ENCODE peak calls at places on chromosomes 2 and 18, in five cellular contexts. One of them, this sample, is unnamed.

GRCh38 chr2:161223139-161223732 is 63.0 kb downstream of the TANK start:
- DNase-seq in OCI-LY7: peak; percentile 52
- DNase-seq in Panc1: peak; percentile 38
- DNase-seq in PC-3: peak; percentile 71
- DNase-seq in mucosa of descending colon: no peak
- DNase-seq in this sample: no peak

GRCh38 chr2:186827426-186827825 is 21.5 kb downstream of the ZSWIM2 start:
- DNase-seq in Panc1: no peak
- DNase-seq in PC-3: no peak
- DNase-seq in mucosa of descending colon: no peak
- DNase-seq in OCI-LY7: no peak
- DNase-seq in this sample: no peak

GRCh38 chr2:191691898-191692297 is 14.0 kb downstream of the NABP1 start:
- DNase-seq in OCI-LY7: no peak
- DNase-seq in PC-3: no peak
- DNase-seq in Panc1: no peak
- DNase-seq in mucosa of descending colon: no peak
- DNase-seq in this sample: no peak

GRCh38 chr2:200007291-200007690 is 51.9 kb downstream of the MAIP1 start:
- DNase-seq in mucosa of descending colon: no peak
- DNase-seq in Panc1: no peak
- DNase-seq in OCI-LY7: no peak
- DNase-seq in PC-3: no peak
- DNase-seq in this sample: no peak

GRCh38 chr2:170098626-170099312 is 79.2 kb upstream of the MYO3B start:
- DNase-seq in OCI-LY7: no peak
- DNase-seq in PC-3: no peak
- DNase-seq in mucosa of descending colon: no peak
- DNase-seq in Panc1: no peak
- DNase-seq in this sample: no peak

GRCh38 chr2:20235655-20236302 is 10.8 kb upstream of the SDC1 start:
- DNase-seq in mucosa of descending colon: peak; percentile 83
- DNase-seq in OCI-LY7: no peak
- DNase-seq in PC-3: peak; percentile 99
- DNase-seq in Panc1: no peak
- DNase-seq in this sample: no peak

GRCh38 chr2:187499941-187500532 is 52.0 kb upstream of the CALCRL start:
- DNase-seq in PC-3: peak; percentile 85
- DNase-seq in mucosa of descending colon: peak; percentile 42
- DNase-seq in Panc1: peak; percentile 56
- DNase-seq in OCI-LY7: peak; percentile 50
- DNase-seq in this sample: peak; percentile 74

GRCh38 chr2:120395686-120396518 is 50.0 kb downstream of the INHBB start:
- DNase-seq in PC-3: peak; percentile 39
- DNase-seq in Panc1: no peak
- DNase-seq in OCI-LY7: no peak
- DNase-seq in mucosa of descending colon: no peak
- DNase-seq in this sample: peak; percentile 50

GRCh38 chr2:229363126-229363814 is 92.2 kb upstream of the PID1 start:
- DNase-seq in PC-3: peak; percentile 40
- DNase-seq in Panc1: no peak
- DNase-seq in mucosa of descending colon: no peak
- DNase-seq in OCI-LY7: no peak
- DNase-seq in this sample: no peak

GRCh38 chr2:169965495-169965894 is 138.2 kb downstream of the UBR3 start:
- DNase-seq in OCI-LY7: no peak
- DNase-seq in mucosa of descending colon: no peak
- DNase-seq in PC-3: no peak
- DNase-seq in Panc1: no peak
- DNase-seq in this sample: no peak

GRCh38 chr2:146003337-146003736 is 1483.4 kb upstream of the ZEB2 start:
- DNase-seq in mucosa of descending colon: no peak
- DNase-seq in PC-3: no peak
- DNase-seq in Panc1: no peak
- DNase-seq in OCI-LY7: no peak
- DNase-seq in this sample: no peak

GRCh38 chr2:23563673-23564617 is 179.0 kb downstream of the KLHL29 start:
- DNase-seq in OCI-LY7: no peak
- DNase-seq in PC-3: no peak
- DNase-seq in mucosa of descending colon: no peak
- DNase-seq in Panc1: no peak
- DNase-seq in this sample: peak; percentile 51

GRCh38 chr2:23803275-23803964 is 123.5 kb downstream of the ATAD2B start:
- DNase-seq in PC-3: peak; percentile 91
- DNase-seq in mucosa of descending colon: no peak
- DNase-seq in OCI-LY7: no peak
- DNase-seq in Panc1: no peak
- DNase-seq in this sample: no peak

GRCh38 chr18:63951302-63951705 is 2.2 kb downstream of the HMSD start:
- DNase-seq in mucosa of descending colon: no peak
- DNase-seq in Panc1: no peak
- DNase-seq in OCI-LY7: no peak
- DNase-seq in PC-3: peak; percentile 60
- DNase-seq in this sample: no peak

GRCh38 chr2:201122276-201122675 is 6.3 kb downstream of the CFLAR start:
- DNase-seq in OCI-LY7: no peak
- DNase-seq in Panc1: no peak
- DNase-seq in mucosa of descending colon: no peak
- DNase-seq in PC-3: no peak
- DNase-seq in this sample: no peak

GRCh38 chr2:20629581-20630291 is 21.2 kb downstream of the HS1BP3 start:
- DNase-seq in OCI-LY7: no peak
- DNase-seq in Panc1: no peak
- DNase-seq in PC-3: no peak
- DNase-seq in mucosa of descending colon: peak; percentile 23
- DNase-seq in this sample: no peak

GRCh38 chr2:204586444-204587165 is 41.3 kb downstream of the PARD3B start:
- DNase-seq in Panc1: no peak
- DNase-seq in mucosa of descending colon: no peak
- DNase-seq in PC-3: no peak
- DNase-seq in OCI-LY7: no peak
- DNase-seq in this sample: no peak

GRCh38 chr2:176084629-176085119 is 912 bp upstream of the EVX2 start:
- DNase-seq in Panc1: no peak
- DNase-seq in PC-3: no peak
- DNase-seq in OCI-LY7: no peak
- DNase-seq in mucosa of descending colon: no peak
- DNase-seq in this sample: no peak

GRCh38 chr2:68766378-68766845 is 31.8 kb downstream of the ARHGAP25 start:
- DNase-seq in OCI-LY7: peak; percentile 84
- DNase-seq in mucosa of descending colon: no peak
- DNase-seq in Panc1: no peak
- DNase-seq in PC-3: no peak
- DNase-seq in this sample: peak; percentile 28

GRCh38 chr2:172772637-172773036 is 37.0 kb downstream of the RAPGEF4 start:
- DNase-seq in PC-3: peak; percentile 63
- DNase-seq in OCI-LY7: no peak
- DNase-seq in mucosa of descending colon: no peak
- DNase-seq in Panc1: peak; percentile 15
- DNase-seq in this sample: no peak

GRCh38 chr18:3624546-3624817 is 174.5 kb downstream of the TGIF1 start:
- DNase-seq in OCI-LY7: no peak
- DNase-seq in mucosa of descending colon: no peak
- DNase-seq in Panc1: no peak
- DNase-seq in PC-3: no peak
- DNase-seq in this sample: no peak
- H3K4me3 ChIP-seq in OCI-LY7: no peak overlapping the region
- H3K4me3 ChIP-seq in mucosa of descending colon: no peak overlapping the region
- H3K4me3 ChIP-seq in Panc1: peak overlapping the region; percentile 2
- H3K4me3 ChIP-seq in PC-3: peak overlapping the region; percentile 53
- H3K4me3 ChIP-seq in this sample: no peak overlapping the region

GRCh38 chr2:96144481-96145027 is 686 bp downstream of the DUSP2 start:
- DNase-seq in PC-3: peak; percentile 11
- DNase-seq in OCI-LY7: peak; percentile 47
- DNase-seq in Panc1: no peak
- DNase-seq in mucosa of descending colon: peak; percentile 68
- DNase-seq in this sample: no peak
- TF ChIP-seq CTCF in PC-3: no peak
- TF ChIP-seq CTCF in OCI-LY7: no peak
- TF ChIP-seq CTCF in Panc1: no peak
- TF ChIP-seq CTCF in mucosa of descending colon: no peak
- TF ChIP-seq CTCF in this sample: no peak

GRCh38 chr2:85635636-85636035 is 19.6 kb downstream of the USP39 start:
- DNase-seq in PC-3: no peak
- DNase-seq in mucosa of descending colon: no peak
- DNase-seq in OCI-LY7: no peak
- DNase-seq in Panc1: no peak
- DNase-seq in this sample: no peak
- H3K4me1 ChIP-seq in PC-3: no peaks in the 10 kb centered on the region
- H3K4me1 ChIP-seq in mucosa of descending colon: no peaks in the 10 kb centered on the region
- H3K4me1 ChIP-seq in OCI-LY7: no peaks in the 10 kb centered on the region
- H3K4me1 ChIP-seq in Panc1: no peaks in the 10 kb centered on the region
- H3K4me1 ChIP-seq in this sample: no peaks in the 10 kb centered on the region

DNA sequence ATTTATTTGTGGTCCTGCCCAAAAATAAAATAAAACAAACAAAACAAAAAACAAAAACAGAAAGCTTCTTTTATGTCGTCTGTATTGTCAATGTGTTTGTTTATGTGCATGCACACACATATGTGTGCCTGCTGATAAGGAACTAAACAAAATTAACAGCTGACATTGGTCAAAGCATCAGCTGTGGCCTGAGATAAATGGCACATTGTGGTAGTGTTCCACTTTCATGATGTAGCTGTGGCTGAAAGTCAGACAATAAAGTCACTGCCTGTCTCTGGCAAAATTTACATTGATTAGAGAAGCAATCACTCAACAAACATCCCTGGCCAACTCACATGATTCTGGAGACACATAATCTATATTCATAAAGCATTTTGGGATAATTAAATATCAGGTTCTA is 203.4 kb upstream of the PIK3C3 start:
- DNase-seq in mucosa of descending colon: no peak
- DNase-seq in Panc1: no peak
- DNase-seq in PC-3: no peak
- DNase-seq in OCI-LY7: no peak
- DNase-seq in this sample: no peak
- H3K4me3 ChIP-seq in mucosa of descending colon: no peak overlapping the region
- H3K4me3 ChIP-seq in Panc1: no peak overlapping the region
- H3K4me3 ChIP-seq in PC-3: no peak overlapping the region
- H3K4me3 ChIP-seq in OCI-LY7: no peak overlapping the region
- H3K4me3 ChIP-seq in this sample: no peak overlapping the region

GRCh38 chr2:7133521-7133920 is 216.3 kb downstream of the RNF144A start:
- DNase-seq in PC-3: peak; percentile 21
- DNase-seq in OCI-LY7: no peak
- DNase-seq in mucosa of descending colon: peak; percentile 29
- DNase-seq in Panc1: no peak
- DNase-seq in this sample: no peak
- TF ChIP-seq CTCF in PC-3: peak; percentile 42
- TF ChIP-seq CTCF in OCI-LY7: no peak
- TF ChIP-seq CTCF in mucosa of descending colon: no peak
- TF ChIP-seq CTCF in Panc1: no peak
- TF ChIP-seq CTCF in this sample: no peak

DNA sequence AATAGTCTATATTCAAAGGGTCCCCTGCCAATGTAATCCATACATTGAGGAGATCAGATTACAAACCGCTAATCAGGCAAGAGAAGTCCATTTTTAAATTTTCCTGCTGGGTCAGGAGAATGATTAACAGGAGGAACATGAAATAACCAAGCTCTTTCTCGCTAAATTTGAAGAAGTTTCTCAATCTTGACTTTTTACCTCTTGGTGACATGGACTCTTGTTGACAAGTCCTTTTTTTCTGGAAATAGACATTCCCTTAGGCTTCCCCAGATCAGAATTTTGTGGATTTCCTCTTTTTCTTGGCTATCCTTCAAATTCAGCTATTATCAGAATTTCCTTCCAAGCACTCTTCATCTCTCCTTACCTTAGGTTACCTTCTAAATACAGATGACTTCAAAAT is 153.0 kb upstream of the LRATD1 start:
- DNase-seq in Panc1: no peak
- DNase-seq in PC-3: no peak
- DNase-seq in OCI-LY7: no peak
- DNase-seq in mucosa of descending colon: no peak
- DNase-seq in this sample: no peak
- H3K4me1 ChIP-seq in Panc1: no peaks in the 10 kb centered on the region
- H3K4me1 ChIP-seq in PC-3: no peaks in the 10 kb centered on the region
- H3K4me1 ChIP-seq in OCI-LY7: no peaks in the 10 kb centered on the region
- H3K4me1 ChIP-seq in mucosa of descending colon: no peaks in the 10 kb centered on the region
- H3K4me1 ChIP-seq in this sample: no peaks in the 10 kb centered on the region

GRCh38 chr18:55509631-55510372 is 78.2 kb downstream of the TCF4 start:
- DNase-seq in mucosa of descending colon: no peak
- DNase-seq in PC-3: peak; percentile 72
- DNase-seq in Panc1: no peak
- DNase-seq in OCI-LY7: peak; percentile 53
- DNase-seq in this sample: no peak
- H3K4me3 ChIP-seq in mucosa of descending colon: no peak overlapping the region
- H3K4me3 ChIP-seq in PC-3: peak overlapping the region; percentile 6
- H3K4me3 ChIP-seq in Panc1: peak overlapping the region; percentile 7
- H3K4me3 ChIP-seq in OCI-LY7: peak overlapping the region; percentile 63
- H3K4me3 ChIP-seq in this sample: no peak overlapping the region

This sample was measured in body of pancreas.